ENCODE peak calls at places on chromosomes 7 and 10, in ten cellular contexts. T, E, G, N, S, H, F, P, D and W are unnamed samples.

GRCh38 chr7:134356421-134356936 is 39.7 kb upstream of the SLC35B4 start:
- DNase-seq in D (no peak), P (no peak), T (peak), H (no peak), N (no peak), E (no peak), F (no peak), S (no peak), G (peak), W (no peak)

GRCh38 chr10:67723601-67724000 is 27.6 kb upstream of the CTNNA3 start:
- DNase-seq in F (no peak), E (no peak), G (no peak), N (no peak), S (no peak), D (no peak), T (no peak), P (no peak), H (no peak), W (no peak)

GRCh38 chr7:128406986-128407589 is 2.7 kb downstream of the IMPDH1 start:
- DNase-seq in H (no peak), T (no peak), F (no peak), E (no peak), P (no peak), S (no peak), N (no peak), G (no peak), D (no peak), W (no peak)

GRCh38 chr7:121016976-121017375 is 28.5 kb downstream of the CPED1 start:
- DNase-seq in T (no peak), H (no peak), D (peak), F (no peak), P (no peak), G (no peak), S (no peak), E (no peak), N (peak), W (no peak)

GRCh38 chr10:64033710-64034109 is 512.5 kb downstream of the REEP3 start:
- DNase-seq in G (no peak), T (no peak), H (no peak), D (no peak), P (no peak), N (no peak), S (no peak), F (no peak), E (no peak), W (no peak)

GRCh38 chr10:124892905-124893304 is 49.0 kb upstream of the ZRANB1 start:
- DNase-seq in S (no peak), N (no peak), D (no peak), E (no peak), H (no peak), P (no peak), F (no peak), G (no peak), T (no peak), W (no peak)

GRCh38 chr7:148702876-148703670 is 4.4 kb downstream of the CUL1 start:
- DNase-seq in P (no peak), D (no peak), T (no peak), S (no peak), H (no peak), N (peak), E (no peak), F (no peak), G (no peak), W (no peak)

GRCh38 chr10:124238367-124238766 is 145.0 kb upstream of the CHST15 start:
- DNase-seq in P (no peak), D (no peak), F (no peak), E (no peak), G (peak), N (no peak), S (no peak), H (peak), T (no peak), W (no peak)

GRCh38 chr10:90960355-90960814 is 39.5 kb upstream of the ANKRD1 start:
- DNase-seq in P (no peak), S (no peak), G (no peak), E (no peak), N (peak), D (peak), T (no peak), F (peak), H (no peak), W (peak)

GRCh38 chr7:7830122-7830878 is 111.9 kb upstream of the RPA3 start:
- DNase-seq in F (no peak), D (no peak), G (no peak), H (no peak), T (peak), E (no peak), S (no peak), P (no peak), N (peak), W (no peak)

GRCh38 chr7:148914208-148914777 is 30.2 kb upstream of the EZH2 start:
- DNase-seq in P (no peak), H (no peak), E (no peak), F (peak), T (peak), S (no peak), N (peak), D (peak), G (no peak), W (peak)

GRCh38 chr7:45026984-45027773 is 27.2 kb downstream of the CCM2 start:
- DNase-seq in G (no peak), N (peak), P (no peak), H (no peak), D (peak), T (peak), E (no peak), F (no peak), S (peak), W (peak)

GRCh38 chr10:10845826-10846225 is 171.8 kb upstream of the CELF2 start:
- DNase-seq in E (no peak), H (no peak), F (no peak), D (no peak), N (no peak), G (no peak), T (no peak), S (no peak), P (no peak), W (no peak)

GRCh38 chr10:8235253-8236027 is 181.0 kb downstream of the GATA3 start:
- DNase-seq in G (no peak), P (no peak), D (no peak), E (no peak), S (no peak), N (no peak), F (no peak), T (no peak), H (no peak), W (no peak)

GRCh38 chr7:66454600-66455225 is 174.0 kb upstream of the KCTD7 start:
- DNase-seq in F (no peak), N (no peak), E (no peak), P (no peak), H (no peak), T (no peak), G (no peak), S (no peak), D (no peak), W (no peak)

GRCh38 chr7:131108212-131108980 is 219.3 kb upstream of the MKLN1 start:
- DNase-seq in G (peak), D (no peak), P (no peak), S (peak), F (no peak), H (peak), T (peak), E (no peak), N (peak), W (no peak)

GRCh38 chr7:143884978-143885559 is 16.9 kb downstream of the TCAF1 start:
- DNase-seq in S (no peak), P (no peak), E (peak), F (no peak), T (peak), N (peak), G (no peak), D (peak), H (peak), W (no peak)

GRCh38 chr10:96657385-96657784 is 62.9 kb downstream of the PIK3AP1 start:
- DNase-seq in G (no peak), D (no peak), T (no peak), S (no peak), F (no peak), N (no peak), H (no peak), P (no peak), E (no peak), W (no peak)

GRCh38 chr10:79444243-79445119 is 943 bp downstream of the ZCCHC24 start:
- DNase-seq in S (peak), T (peak), F (peak), G (peak), N (peak), D (no peak), P (peak), H (peak), E (no peak), W (no peak)
- H3K27ac ChIP-seq in S (no peak), T (peak), F (peak), G (peak), N (peak), D (peak), P (peak), H (peak), E (peak), W (peak)

DNA sequence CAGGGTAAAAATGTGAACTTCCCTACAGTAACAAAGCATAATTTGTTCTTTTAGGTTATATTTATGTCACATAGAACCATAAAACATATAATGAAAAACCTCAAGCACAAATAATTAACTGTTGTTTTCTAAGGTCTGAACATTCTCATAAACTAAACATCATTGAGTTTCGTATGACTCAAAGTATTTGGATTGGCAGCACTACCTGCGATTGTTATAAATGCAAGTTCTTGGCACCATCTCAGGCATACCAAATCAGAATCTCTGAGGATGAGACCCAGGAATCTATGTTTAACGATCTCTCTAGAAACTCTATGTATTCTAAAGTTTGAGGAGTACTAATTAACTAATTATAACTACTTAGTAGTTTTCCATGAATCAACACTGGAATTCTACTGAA is 22.5 kb downstream of the ORC5 start:
- DNase-seq in G (no peak), N (peak), E (no peak), T (no peak), P (no peak), F (no peak), S (no peak), H (no peak), D (no peak), W (no peak)
- H3K27ac ChIP-seq in G (no peak), N (no peak), E (no peak), T (no peak), P (no peak), F (no peak), S (no peak), H (no peak), D (no peak), W (no peak)

DNA sequence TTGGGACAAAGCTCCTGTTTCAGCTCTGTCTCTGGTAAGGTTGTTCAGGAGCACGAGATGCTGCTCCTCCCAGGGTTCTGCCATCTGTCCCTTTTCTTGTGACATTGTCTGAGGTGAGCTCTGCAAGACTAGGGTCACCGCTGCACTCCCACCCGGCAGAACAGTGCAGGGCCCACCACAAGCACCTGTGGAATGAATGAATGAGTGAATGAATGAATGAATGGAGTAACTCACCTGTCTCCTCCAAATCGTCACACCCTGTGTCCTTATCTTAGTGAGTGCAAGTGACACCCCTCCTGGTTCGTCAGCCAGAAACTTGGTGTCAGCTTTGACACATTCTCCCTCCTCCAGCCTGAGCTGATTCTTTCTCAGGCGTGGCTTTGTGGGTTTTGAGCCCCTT is 89.5 kb downstream of the BEND7 start:
- DNase-seq in T (no peak), N (no peak), G (no peak), S (no peak), F (no peak), E (no peak), P (no peak), H (no peak), D (peak), W (no peak)
- H3K27ac ChIP-seq in T (no peak), N (no peak), G (no peak), S (no peak), F (no peak), E (no peak), P (no peak), H (no peak), D (no peak), W (no peak)

GRCh38 chr10:114061148-114061547 is 17.5 kb downstream of the ADRB1 start:
- DNase-seq in H (no peak), T (no peak), E (no peak), G (no peak), P (no peak), S (no peak), D (no peak), F (no peak), N (no peak), W (no peak)
- H3K27ac ChIP-seq in H (no peak), T (no peak), E (no peak), G (no peak), P (no peak), S (no peak), D (no peak), F (no peak), N (no peak), W (no peak)

GRCh38 chr10:33153968-33154327 is 180.5 kb downstream of the NRP1 start:
- DNase-seq in G (no peak), H (no peak), F (no peak), S (no peak), N (no peak), P (no peak), T (no peak), D (no peak), E (no peak), W (no peak)
- H3K27ac ChIP-seq in G (no peak), H (no peak), F (peak), S (no peak), N (no peak), P (no peak), T (no peak), D (no peak), E (no peak), W (no peak)

DNA sequence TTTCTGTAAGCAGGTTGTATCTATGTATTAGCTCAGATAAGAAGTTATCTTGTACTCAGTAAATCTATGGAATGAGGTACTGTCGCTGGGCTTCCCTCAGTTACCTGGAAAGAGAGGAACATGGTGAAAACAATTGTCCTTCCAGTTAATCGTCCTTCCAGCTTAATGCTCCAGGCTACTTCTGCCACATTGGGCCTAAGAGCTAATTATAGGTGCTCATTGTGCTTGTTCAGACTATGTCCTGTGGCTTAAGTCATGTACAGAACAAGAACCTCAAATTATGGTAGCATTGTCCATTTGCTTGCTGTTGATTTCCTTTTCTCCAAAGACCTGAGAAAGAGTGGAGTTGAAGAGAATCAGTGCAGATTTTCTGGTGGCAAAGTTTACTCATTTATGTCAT is 86.1 kb upstream of the MBL2 start:
- DNase-seq in N (no peak), E (no peak), G (no peak), P (no peak), H (no peak), T (no peak), S (no peak), F (no peak), D (no peak), W (no peak)
- H3K27ac ChIP-seq in N (no peak), E (no peak), G (no peak), P (no peak), H (no peak), T (no peak), S (no peak), F (no peak), D (no peak), W (no peak)

GRCh38 chr10:21260060-21260792 is 265.3 kb downstream of the SKIDA1 start:
- DNase-seq in H (no peak), P (no peak), N (peak), G (no peak), T (no peak), S (no peak), E (no peak), D (no peak), F (no peak), W (no peak)

GRCh38 chr10:21257919-21258318 is 267.6 kb downstream of the SKIDA1 start:
- DNase-seq in D (no peak), N (peak), H (no peak), E (no peak), P (no peak), S (no peak), G (no peak), T (no peak), F (no peak), W (no peak)

GRCh38 chr10:21263266-21263803 is 262.1 kb downstream of the SKIDA1 start:
- DNase-seq in S (no peak), E (no peak), G (no peak), P (no peak), N (no peak), F (no peak), H (no peak), D (no peak), T (no peak), W (no peak)

GRCh38 chr10:21261705-21262285 is 263.7 kb downstream of the SKIDA1 start:
- DNase-seq in N (peak), F (no peak), E (no peak), D (no peak), S (no peak), G (no peak), T (no peak), H (no peak), P (no peak), W (no peak)

GRCh38 chr10:21260793-21261149 is 264.7 kb downstream of the SKIDA1 start:
- DNase-seq in N (peak), H (no peak), F (no peak), S (no peak), P (no peak), E (no peak), D (no peak), G (no peak), T (no peak), W (no peak)
- H3K27ac ChIP-seq in N (no peak), H (no peak), F (no peak), S (no peak), P (peak), E (no peak), D (no peak), G (no peak), T (no peak), W (no peak)

DNA sequence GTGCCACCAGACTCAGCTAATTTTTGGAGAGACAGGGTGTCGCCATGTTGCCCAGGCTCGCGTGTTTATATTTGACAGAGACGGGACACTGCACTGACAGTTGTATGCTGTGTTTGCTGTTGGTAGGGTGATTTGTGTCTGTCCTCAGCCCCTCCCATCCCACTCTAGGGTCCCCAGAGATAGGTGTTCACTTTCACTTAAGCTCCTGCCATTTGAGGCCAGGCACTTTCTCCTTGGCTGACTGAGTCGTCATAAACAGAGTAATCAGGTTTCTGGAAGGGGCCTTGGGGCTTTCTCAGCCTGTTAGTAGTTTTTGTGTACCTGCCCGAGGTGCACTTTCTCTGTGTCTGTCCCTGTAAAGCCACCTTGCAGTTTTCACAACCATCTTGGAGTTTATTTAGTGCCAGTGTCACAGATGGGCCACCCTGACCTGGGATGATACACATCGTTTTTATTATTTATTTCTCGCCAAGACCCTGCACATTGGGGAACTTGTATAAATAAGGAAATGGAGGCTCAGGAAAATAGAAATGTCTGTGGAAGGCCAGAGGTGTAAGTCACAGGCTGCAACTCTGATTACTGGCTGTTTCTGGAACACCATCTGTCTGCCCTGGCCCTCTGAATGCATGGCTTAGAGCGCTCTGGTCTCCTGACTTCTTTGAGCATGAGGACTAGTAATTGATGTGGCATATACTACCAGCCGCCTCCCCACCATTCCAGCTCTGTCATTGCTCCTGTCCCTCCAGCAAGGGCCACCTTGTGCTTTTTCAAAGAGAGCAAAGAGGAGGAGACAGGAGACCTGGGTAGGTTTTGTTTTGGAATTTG is 81.9 kb upstream of the PDCD4 start:
- DNase-seq in D (no peak), T (no peak), F (no peak), S (no peak), N (no peak), P (no peak), H (no peak), E (no peak), G (no peak), W (no peak)
- H3K27ac ChIP-seq in D (no peak), T (no peak), F (no peak), S (no peak), N (no peak), P (no peak), H (no peak), E (no peak), G (no peak), W (no peak)

GRCh38 chr7:99398891-99399445 is 9.4 kb downstream of the PDAP1 start:
- DNase-seq in G (no peak), P (no peak), H (no peak), N (no peak), T (no peak), E (no peak), S (no peak), F (no peak), D (no peak), W (no peak)

GRCh38 chr7:99396914-99397631 is 11.3 kb downstream of the PDAP1 start:
- DNase-seq in S (no peak), G (no peak), E (no peak), D (no peak), T (no peak), P (no peak), H (no peak), F (no peak), N (no peak), W (no peak)

GRCh38 chr7:99397632-99397983 is 10.8 kb downstream of the PDAP1 start:
- DNase-seq in N (no peak), G (no peak), S (no peak), D (no peak), H (no peak), F (no peak), T (no peak), E (no peak), P (no peak), W (no peak)

GRCh38 chr7:99402854-99403253 is 5.5 kb downstream of the PDAP1 start:
- DNase-seq in N (no peak), S (no peak), F (no peak), G (no peak), T (no peak), P (no peak), H (no peak), E (no peak), D (no peak), W (no peak)

DNA sequence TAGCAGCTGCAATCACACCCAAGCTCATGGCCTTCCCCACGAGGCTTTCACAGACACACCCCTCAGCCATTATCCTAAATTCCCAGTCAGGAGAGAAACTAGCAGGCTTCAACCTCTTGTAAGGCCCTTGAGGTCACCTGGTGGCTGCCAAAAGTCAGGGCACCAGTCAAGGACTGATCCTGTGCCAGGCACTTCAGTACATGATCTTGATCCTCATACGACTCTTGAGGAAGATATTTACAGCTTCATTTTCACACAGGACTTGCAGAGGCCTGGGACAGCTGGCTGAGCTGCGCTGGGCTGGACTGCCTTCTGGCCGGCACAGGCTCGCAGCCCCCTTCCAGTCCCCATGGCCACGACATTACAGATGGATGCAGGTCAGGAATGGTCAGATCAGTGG is 8.8 kb downstream of the PDAP1 start:
- DNase-seq in T (no peak), N (no peak), H (no peak), G (no peak), F (no peak), S (no peak), P (peak), E (no peak), D (no peak), W (no peak)
- H3K27ac ChIP-seq in T (no peak), N (no peak), H (no peak), G (no peak), F (no peak), S (no peak), P (no peak), E (no peak), D (no peak), W (no peak)